ENCODE peak calls at places on chromosomes 5 and 9, in eight cellular contexts. One of them, this sample, is unnamed.

GRCh38 chr9:22044583-22044982 is 35.5 kb upstream of the CDKN2B start:
- DNase-seq in NCI-H1105 treated with DMSO at 0.1 percent for 48 hours: no peak
- DNase-seq in sciatic nerve: no peak
- DNase-seq in activated CD4-positive, alpha-beta T cell treated with anti-CD3 and anti-CD28 coated beads, Interleukin-2, amount 50 U/mL, for 24 hours: no peak
- DNase-seq in COR-L47: no peak
- DNase-seq in fibroblast of lung: peak; percentile 84
- DNase-seq in mammary epithelial cell: peak; percentile 91
- DNase-seq in AG08396: peak; percentile 40
- DNase-seq in this sample: no peak

GRCh38 chr5:56335212-56335611 is 102.1 kb upstream of the ANKRD55 start:
- DNase-seq in activated CD4-positive, alpha-beta T cell treated with anti-CD3 and anti-CD28 coated beads, Interleukin-2, amount 50 U/mL, for 24 hours: no peak
- DNase-seq in AG08396: no peak
- DNase-seq in mammary epithelial cell: no peak
- DNase-seq in sciatic nerve: no peak
- DNase-seq in fibroblast of lung: no peak
- DNase-seq in NCI-H1105 treated with DMSO at 0.1 percent for 48 hours: no peak
- DNase-seq in COR-L47: no peak
- DNase-seq in this sample: no peak

GRCh38 chr9:114501786-114502682 is 3.2 kb downstream of the WHRN start:
- DNase-seq in NCI-H1105 treated with DMSO at 0.1 percent for 48 hours: peak; percentile 58
- DNase-seq in sciatic nerve: no peak
- DNase-seq in AG08396: peak; percentile 70
- DNase-seq in fibroblast of lung: peak; percentile 60
- DNase-seq in mammary epithelial cell: peak; percentile 57
- DNase-seq in activated CD4-positive, alpha-beta T cell treated with anti-CD3 and anti-CD28 coated beads, Interleukin-2, amount 50 U/mL, for 24 hours: no peak
- DNase-seq in COR-L47: peak; percentile 65
- DNase-seq in this sample: no peak

GRCh38 chr5:120631611-120632010 is 167.5 kb downstream of the PRR16 start:
- DNase-seq in sciatic nerve: no peak
- DNase-seq in NCI-H1105 treated with DMSO at 0.1 percent for 48 hours: no peak
- DNase-seq in COR-L47: no peak
- DNase-seq in mammary epithelial cell: no peak
- DNase-seq in AG08396: no peak
- DNase-seq in activated CD4-positive, alpha-beta T cell treated with anti-CD3 and anti-CD28 coated beads, Interleukin-2, amount 50 U/mL, for 24 hours: no peak
- DNase-seq in fibroblast of lung: no peak
- DNase-seq in this sample: no peak

GRCh38 chr5:139061856-139062255 is 136.3 kb downstream of the SIL1 start:
- DNase-seq in AG08396: no peak
- DNase-seq in COR-L47: peak; percentile 35
- DNase-seq in activated CD4-positive, alpha-beta T cell treated with anti-CD3 and anti-CD28 coated beads, Interleukin-2, amount 50 U/mL, for 24 hours: no peak
- DNase-seq in fibroblast of lung: no peak
- DNase-seq in NCI-H1105 treated with DMSO at 0.1 percent for 48 hours: peak; percentile 80
- DNase-seq in mammary epithelial cell: no peak
- DNase-seq in sciatic nerve: no peak
- DNase-seq in this sample: no peak

GRCh38 chr9:87276851-87277251 is 220.8 kb upstream of the DAPK1 start:
- DNase-seq in COR-L47: no peak
- DNase-seq in AG08396: no peak
- DNase-seq in NCI-H1105 treated with DMSO at 0.1 percent for 48 hours: no peak
- DNase-seq in fibroblast of lung: no peak
- DNase-seq in activated CD4-positive, alpha-beta T cell treated with anti-CD3 and anti-CD28 coated beads, Interleukin-2, amount 50 U/mL, for 24 hours: no peak
- DNase-seq in mammary epithelial cell: peak; percentile 39
- DNase-seq in sciatic nerve: no peak
- DNase-seq in this sample: no peak

GRCh38 chr9:36191290-36191645 is 547 bp downstream of the CLTA start:
- DNase-seq in mammary epithelial cell: peak; percentile 30
- DNase-seq in NCI-H1105 treated with DMSO at 0.1 percent for 48 hours: no peak
- DNase-seq in sciatic nerve: no peak
- DNase-seq in activated CD4-positive, alpha-beta T cell treated with anti-CD3 and anti-CD28 coated beads, Interleukin-2, amount 50 U/mL, for 24 hours: peak; percentile 15
- DNase-seq in COR-L47: no peak
- DNase-seq in fibroblast of lung: peak; percentile 22
- DNase-seq in AG08396: no peak
- DNase-seq in this sample: peak; percentile 14

GRCh38 chr5:158824167-158824882 is 275.4 kb downstream of the EBF1 start:
- DNase-seq in activated CD4-positive, alpha-beta T cell treated with anti-CD3 and anti-CD28 coated beads, Interleukin-2, amount 50 U/mL, for 24 hours: no peak
- DNase-seq in mammary epithelial cell: no peak
- DNase-seq in AG08396: no peak
- DNase-seq in COR-L47: no peak
- DNase-seq in fibroblast of lung: no peak
- DNase-seq in NCI-H1105 treated with DMSO at 0.1 percent for 48 hours: peak; percentile 30
- DNase-seq in sciatic nerve: no peak
- DNase-seq in this sample: no peak

GRCh38 chr5:56012281-56012963 is 17.7 kb upstream of the IL6ST start:
- DNase-seq in AG08396: peak; percentile 35
- DNase-seq in NCI-H1105 treated with DMSO at 0.1 percent for 48 hours: no peak
- DNase-seq in COR-L47: no peak
- DNase-seq in sciatic nerve: no peak
- DNase-seq in fibroblast of lung: no peak
- DNase-seq in mammary epithelial cell: peak; percentile 60
- DNase-seq in activated CD4-positive, alpha-beta T cell treated with anti-CD3 and anti-CD28 coated beads, Interleukin-2, amount 50 U/mL, for 24 hours: no peak
- DNase-seq in this sample: no peak

GRCh38 chr5:115419794-115420585 is 123.5 kb upstream of the CCDC112 start:
- DNase-seq in NCI-H1105 treated with DMSO at 0.1 percent for 48 hours: no peak
- DNase-seq in COR-L47: no peak
- DNase-seq in activated CD4-positive, alpha-beta T cell treated with anti-CD3 and anti-CD28 coated beads, Interleukin-2, amount 50 U/mL, for 24 hours: no peak
- DNase-seq in fibroblast of lung: peak; percentile 96
- DNase-seq in mammary epithelial cell: peak; percentile 88
- DNase-seq in sciatic nerve: no peak
- DNase-seq in AG08396: peak; percentile 73
- DNase-seq in this sample: no peak

GRCh38 chr5:99721487-99721886 is 792.7 kb upstream of the CHD1 start:
- DNase-seq in mammary epithelial cell: no peak
- DNase-seq in AG08396: no peak
- DNase-seq in COR-L47: no peak
- DNase-seq in fibroblast of lung: no peak
- DNase-seq in sciatic nerve: no peak
- DNase-seq in activated CD4-positive, alpha-beta T cell treated with anti-CD3 and anti-CD28 coated beads, Interleukin-2, amount 50 U/mL, for 24 hours: no peak
- DNase-seq in NCI-H1105 treated with DMSO at 0.1 percent for 48 hours: no peak
- DNase-seq in this sample: no peak

GRCh38 chr5:156096259-156096658 is 230.7 kb upstream of the SGCD start:
- DNase-seq in mammary epithelial cell: no peak
- DNase-seq in NCI-H1105 treated with DMSO at 0.1 percent for 48 hours: no peak
- DNase-seq in fibroblast of lung: no peak
- DNase-seq in COR-L47: no peak
- DNase-seq in activated CD4-positive, alpha-beta T cell treated with anti-CD3 and anti-CD28 coated beads, Interleukin-2, amount 50 U/mL, for 24 hours: no peak
- DNase-seq in AG08396: peak; percentile 15
- DNase-seq in sciatic nerve: no peak
- DNase-seq in this sample: no peak

GRCh38 chr9:118732998-118733397 is 636.2 kb downstream of the BRINP1 start:
- DNase-seq in AG08396: no peak
- DNase-seq in activated CD4-positive, alpha-beta T cell treated with anti-CD3 and anti-CD28 coated beads, Interleukin-2, amount 50 U/mL, for 24 hours: no peak
- DNase-seq in COR-L47: no peak
- DNase-seq in mammary epithelial cell: no peak
- DNase-seq in sciatic nerve: no peak
- DNase-seq in fibroblast of lung: no peak
- DNase-seq in NCI-H1105 treated with DMSO at 0.1 percent for 48 hours: no peak
- DNase-seq in this sample: no peak

GRCh38 chr9:121738969-121739368 is 87.5 kb downstream of the DAB2IP start:
- DNase-seq in sciatic nerve: no peak
- DNase-seq in fibroblast of lung: peak; percentile 43
- DNase-seq in AG08396: peak; percentile 39
- DNase-seq in activated CD4-positive, alpha-beta T cell treated with anti-CD3 and anti-CD28 coated beads, Interleukin-2, amount 50 U/mL, for 24 hours: no peak
- DNase-seq in COR-L47: no peak
- DNase-seq in mammary epithelial cell: no peak
- DNase-seq in NCI-H1105 treated with DMSO at 0.1 percent for 48 hours: no peak
- DNase-seq in this sample: no peak

GRCh38 chr5:6659941-6660684 is 26.9 kb downstream of the SRD5A1 start:
- DNase-seq in mammary epithelial cell: no peak
- DNase-seq in AG08396: no peak
- DNase-seq in NCI-H1105 treated with DMSO at 0.1 percent for 48 hours: no peak
- DNase-seq in fibroblast of lung: no peak
- DNase-seq in COR-L47: no peak
- DNase-seq in sciatic nerve: no peak
- DNase-seq in activated CD4-positive, alpha-beta T cell treated with anti-CD3 and anti-CD28 coated beads, Interleukin-2, amount 50 U/mL, for 24 hours: no peak
- DNase-seq in this sample: peak; percentile 21

GRCh38 chr5:34598177-34598794 is 57.8 kb upstream of the RAI14 start:
- DNase-seq in AG08396: peak; percentile 74
- DNase-seq in activated CD4-positive, alpha-beta T cell treated with anti-CD3 and anti-CD28 coated beads, Interleukin-2, amount 50 U/mL, for 24 hours: no peak
- DNase-seq in NCI-H1105 treated with DMSO at 0.1 percent for 48 hours: no peak
- DNase-seq in sciatic nerve: no peak
- DNase-seq in COR-L47: no peak
- DNase-seq in fibroblast of lung: peak; percentile 96
- DNase-seq in mammary epithelial cell: peak; percentile 93
- DNase-seq in this sample: no peak

GRCh38 chr5:1006656-1007071 is 1.9 kb upstream of the NKD2 start:
- DNase-seq in COR-L47: no peak
- DNase-seq in mammary epithelial cell: no peak
- DNase-seq in NCI-H1105 treated with DMSO at 0.1 percent for 48 hours: no peak
- DNase-seq in sciatic nerve: peak; percentile 45
- DNase-seq in fibroblast of lung: no peak
- DNase-seq in activated CD4-positive, alpha-beta T cell treated with anti-CD3 and anti-CD28 coated beads, Interleukin-2, amount 50 U/mL, for 24 hours: no peak
- DNase-seq in AG08396: no peak
- DNase-seq in this sample: no peak

GRCh38 chr5:34854459-34855174 is 15.7 kb downstream of the TTC23L start:
- DNase-seq in mammary epithelial cell: no peak
- DNase-seq in fibroblast of lung: no peak
- DNase-seq in activated CD4-positive, alpha-beta T cell treated with anti-CD3 and anti-CD28 coated beads, Interleukin-2, amount 50 U/mL, for 24 hours: no peak
- DNase-seq in NCI-H1105 treated with DMSO at 0.1 percent for 48 hours: peak; percentile 92
- DNase-seq in sciatic nerve: no peak
- DNase-seq in COR-L47: peak; percentile 64
- DNase-seq in AG08396: no peak
- DNase-seq in this sample: no peak

GRCh38 chr9:88018101-88018500 is 43.8 kb upstream of the CDK20 start:
- DNase-seq in fibroblast of lung: no peak
- DNase-seq in COR-L47: no peak
- DNase-seq in activated CD4-positive, alpha-beta T cell treated with anti-CD3 and anti-CD28 coated beads, Interleukin-2, amount 50 U/mL, for 24 hours: no peak
- DNase-seq in sciatic nerve: no peak
- DNase-seq in mammary epithelial cell: no peak
- DNase-seq in NCI-H1105 treated with DMSO at 0.1 percent for 48 hours: no peak
- DNase-seq in AG08396: no peak
- DNase-seq in this sample: no peak

GRCh38 chr5:170537451-170538095 is 33.8 kb downstream of the KCNIP1 start:
- DNase-seq in COR-L47: no peak
- DNase-seq in NCI-H1105 treated with DMSO at 0.1 percent for 48 hours: no peak
- DNase-seq in sciatic nerve: no peak
- DNase-seq in activated CD4-positive, alpha-beta T cell treated with anti-CD3 and anti-CD28 coated beads, Interleukin-2, amount 50 U/mL, for 24 hours: no peak
- DNase-seq in mammary epithelial cell: no peak
- DNase-seq in AG08396: no peak
- DNase-seq in fibroblast of lung: no peak
- DNase-seq in this sample: no peak

GRCh38 chr5:150164211-150164610 is 2.4 kb upstream of the CDX1 start:
- DNase-seq in AG08396: no peak
- DNase-seq in activated CD4-positive, alpha-beta T cell treated with anti-CD3 and anti-CD28 coated beads, Interleukin-2, amount 50 U/mL, for 24 hours: no peak
- DNase-seq in NCI-H1105 treated with DMSO at 0.1 percent for 48 hours: no peak
- DNase-seq in COR-L47: no peak
- DNase-seq in mammary epithelial cell: no peak
- DNase-seq in fibroblast of lung: no peak
- DNase-seq in sciatic nerve: no peak
- DNase-seq in this sample: no peak